ENCODE peak calls at places on chromosomes 16 and 17, in seven cellular contexts. C is B cell, H is cardiac muscle cell, X is MCF 10A, U is prostate gland, J is transverse colon, Q is uterus. G is an unnamed sample.

GRCh38 chr17:72394531-72394930 is 273.7 kb downstream of the SOX9 start:
- DNase-seq in Q (no peak), X (no peak), H (no peak), C (no peak), J (no peak), U (peak; percentile 39), G (no peak)

GRCh38 chr16:68995011-68995504 is 110.4 kb upstream of the HAS3 start:
- DNase-seq in H (peak; percentile 61), C (no peak), X (peak; percentile 89), Q (no peak), U (peak; percentile 34), J (no peak), G (no peak)

GRCh38 chr17:17808706-17809432 is 27.9 kb downstream of the SREBF1 start:
- DNase-seq in C (no peak), Q (no peak), H (no peak), X (peak; percentile 59), J (no peak), U (no peak), G (no peak)

GRCh38 chr16:64339052-64339770 is 782.7 kb downstream of the CDH11 start:
- DNase-seq in U (no peak), X (peak; percentile 6), C (no peak), J (no peak), H (no peak), Q (no peak), G (no peak)

GRCh38 chr17:62821213-62822079 is 13.3 kb upstream of the MARCHF10 start:
- DNase-seq in U (no peak), X (peak; percentile 70), C (no peak), J (no peak), Q (no peak), H (no peak), G (no peak)

GRCh38 chr17:50467114-50467854 is 1.4 kb downstream of the CHAD start:
- DNase-seq in H (no peak), X (no peak), C (no peak), U (no peak), J (no peak), Q (no peak), G (no peak)

GRCh38 chr17:2063306-2064146 is 8.6 kb downstream of the HIC1 start:
- DNase-seq in C (no peak), J (peak; percentile 39), Q (peak; percentile 75), U (no peak), X (no peak), H (no peak), G (no peak)

GRCh38 chr16:74296465-74297295 is at the start of gene PSMD7:
- DNase-seq in U (peak; percentile 85), H (peak; percentile 93), X (peak; percentile 92), J (peak; percentile 93), Q (peak; percentile 89), C (peak; percentile 92), G (peak; percentile 72)

GRCh38 chr16:56163938-56164337 is 27.4 kb upstream of the GNAO1 start:
- DNase-seq in J (no peak), U (no peak), Q (no peak), C (no peak), H (no peak), X (no peak), G (no peak)

GRCh38 chr17:1413281-1413791 is 13.3 kb upstream of the YWHAE start:
- DNase-seq in U (peak; percentile 7), Q (peak; percentile 31), H (no peak), J (peak; percentile 26), X (peak; percentile 93), C (no peak), G (no peak)

GRCh38 chr17:75779250-75779986 is 5.2 kb upstream of the UNK start:
- DNase-seq in U (peak; percentile 99), C (peak; percentile 97), J (peak; percentile 96), H (peak; percentile 98), X (peak; percentile 100), Q (peak; percentile 99), G (peak; percentile 73)
- TF ChIP-seq CTCF in U (no peak), C (no peak), J (no peak), H (no peak), X (no peak), Q (peak; percentile 40), G (no peak)

DNA sequence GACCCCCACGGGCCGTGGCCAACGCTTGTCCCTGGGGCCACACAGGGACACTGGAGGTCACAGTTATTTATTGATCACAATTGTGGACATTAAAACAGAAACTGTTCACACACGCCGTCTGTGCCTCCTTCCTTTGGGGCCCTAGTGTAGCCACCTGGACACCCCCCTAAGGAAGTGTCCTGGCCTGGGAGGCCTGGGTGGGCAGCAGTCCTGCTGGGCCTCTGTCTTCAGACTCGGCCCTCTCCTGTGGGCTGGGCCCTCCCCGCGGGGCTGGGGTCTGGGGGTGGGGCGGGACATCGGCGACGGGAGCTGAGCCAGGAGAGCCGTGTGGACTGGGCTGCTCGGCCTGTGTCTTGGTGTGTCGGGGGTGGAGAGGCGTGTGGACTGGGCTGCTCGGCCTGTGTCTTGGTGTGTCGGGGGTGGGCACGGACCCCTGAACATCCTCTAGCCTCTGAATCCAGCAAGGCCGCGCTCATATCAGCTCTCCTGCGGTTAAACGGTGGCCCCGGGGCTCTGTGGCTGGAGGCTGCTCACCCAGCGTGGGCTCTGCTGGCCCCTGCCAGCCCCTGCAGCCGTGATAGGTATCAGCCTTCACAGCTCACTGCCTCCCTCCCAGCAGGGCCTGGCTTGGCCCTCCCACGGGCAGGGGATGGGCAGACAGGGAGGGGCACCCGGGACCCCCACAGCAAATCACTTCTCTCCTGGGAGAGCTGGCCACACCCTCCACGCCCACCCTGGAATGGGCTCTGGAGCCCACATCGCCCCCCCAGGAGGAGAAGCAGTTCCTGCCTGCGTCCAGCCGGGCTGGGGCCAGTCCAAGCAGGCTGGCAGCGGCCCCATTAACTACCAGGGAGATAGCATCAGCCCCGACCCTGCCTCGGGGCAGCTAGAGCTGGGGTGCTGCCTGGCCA is 1.1 kb upstream of the NHLRC4 start:
- DNase-seq in H (peak; percentile 21), Q (no peak), X (no peak), U (no peak), C (no peak), J (no peak), G (no peak)
- TF ChIP-seq CTCF in H (no peak), Q (no peak), X (no peak), U (no peak), C (no peak), J (no peak), G (no peak)

DNA sequence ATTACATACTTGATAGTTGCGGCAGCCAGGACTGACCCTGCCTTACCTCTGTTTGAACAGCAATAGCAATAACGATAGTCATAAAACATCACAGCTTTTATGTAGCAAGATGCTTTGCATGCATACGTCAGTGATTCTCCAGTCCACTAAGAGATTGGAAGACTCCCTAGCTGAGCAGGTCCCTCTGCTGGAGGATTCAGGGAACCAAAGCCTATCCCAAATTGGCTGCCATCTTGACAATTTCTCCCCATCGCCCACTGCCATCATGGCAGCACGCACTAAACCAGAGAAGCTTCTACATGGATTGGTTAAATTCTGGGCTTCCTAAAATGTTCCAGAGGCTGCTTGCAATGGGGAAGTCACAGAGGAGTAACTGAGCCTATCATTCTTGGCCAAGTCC is 360.6 kb upstream of the XYLT1 start:
- DNase-seq in J (no peak), X (no peak), C (no peak), H (no peak), U (no peak), Q (no peak), G (no peak)
- TF ChIP-seq CTCF in J (no peak), X (no peak), C (no peak), H (no peak), U (no peak), Q (no peak), G (no peak)

DNA sequence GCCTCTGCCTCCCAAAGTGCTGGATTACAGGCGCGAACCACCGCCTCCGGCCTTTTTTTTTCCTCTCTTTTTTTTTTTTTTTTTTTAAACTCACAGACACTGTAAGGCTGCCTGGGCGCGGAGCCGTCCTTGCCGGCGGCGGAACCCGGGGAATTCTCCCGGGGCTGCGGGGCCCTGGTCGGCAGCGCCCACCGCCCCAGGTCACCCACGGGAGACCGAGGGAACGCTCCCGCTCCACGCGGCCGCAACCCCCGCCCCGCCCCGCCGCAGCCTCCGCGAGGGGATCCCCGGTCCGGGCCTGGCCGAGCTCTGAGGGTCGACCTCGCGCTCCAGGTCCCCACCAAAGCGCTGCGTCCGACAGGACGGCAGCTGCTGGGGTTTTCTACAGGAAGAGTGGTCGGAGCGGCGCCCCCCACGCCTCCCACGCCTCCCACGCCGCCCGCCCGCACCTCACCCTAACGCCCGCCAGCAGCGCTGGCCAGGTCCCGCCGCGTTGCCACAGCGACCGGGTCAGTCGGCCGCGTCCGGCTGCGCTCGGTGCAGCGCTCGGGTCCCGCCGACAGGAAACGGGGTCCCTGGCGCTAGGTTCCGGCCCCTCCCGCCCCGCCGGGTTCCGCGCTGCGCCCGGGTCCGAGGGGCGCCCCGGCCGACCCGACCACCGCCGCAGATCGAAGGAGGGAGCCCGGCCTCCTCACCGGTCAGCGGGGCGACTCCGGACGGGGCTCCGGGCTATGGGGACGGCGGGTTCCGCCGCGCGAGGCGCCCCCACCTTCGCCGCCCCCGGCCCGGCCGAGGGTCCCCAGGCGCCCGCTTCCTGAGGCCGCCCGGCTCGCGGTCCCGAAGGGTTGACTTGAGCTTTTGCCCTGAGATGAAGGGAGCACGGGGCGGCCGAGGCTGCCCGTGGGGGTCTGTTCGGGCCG is at the start of gene CCDC57:
- DNase-seq in U (peak; percentile 58), C (peak; percentile 90), X (peak; percentile 67), H (peak; percentile 87), Q (peak; percentile 66), J (peak; percentile 83), G (no peak)
- TF ChIP-seq CTCF in U (no peak), C (no peak), X (no peak), H (no peak), Q (peak; percentile 25), J (no peak), G (no peak)

DNA sequence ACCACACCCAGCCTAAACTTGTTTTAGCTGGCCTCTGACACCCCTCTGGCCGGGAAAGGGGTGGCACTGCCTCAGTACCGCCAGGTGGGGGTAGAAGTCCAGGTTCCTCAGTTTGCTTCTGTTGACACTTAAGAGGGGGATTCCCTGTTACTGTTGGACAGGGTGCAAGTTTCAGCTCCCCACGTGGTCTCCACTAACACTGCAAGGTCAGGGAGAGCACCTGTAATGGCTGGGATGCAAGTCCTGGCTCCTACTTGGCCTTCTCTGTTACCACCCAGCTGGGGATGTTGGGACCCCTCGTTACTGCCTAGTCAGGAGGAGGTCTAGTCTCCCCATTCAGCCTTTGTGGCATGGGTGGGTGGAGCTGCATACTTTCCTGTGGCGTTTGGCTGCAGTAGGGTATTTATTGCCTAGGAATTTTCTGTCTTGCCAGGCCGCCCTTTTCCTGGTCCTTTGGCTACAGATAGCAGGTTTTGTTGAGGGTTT is 10.6 kb upstream of the MFAP4 start:
- DNase-seq in U (no peak), X (no peak), H (no peak), Q (no peak), C (no peak), J (peak; percentile 57), G (no peak)
- TF ChIP-seq CTCF in U (no peak), X (no peak), H (no peak), Q (no peak), C (no peak), J (no peak), G (no peak)

GRCh38 chr16:88064889-88065746 is 113.9 kb downstream of the BANP start:
- DNase-seq in H (no peak), U (no peak), J (no peak), Q (no peak), C (no peak), X (no peak), G (no peak)

GRCh38 chr16:88064011-88064888 is 113.0 kb downstream of the BANP start:
- DNase-seq in H (no peak), X (no peak), J (no peak), U (no peak), Q (no peak), C (no peak), G (no peak)

GRCh38 chr16:88062341-88062861 is 111.2 kb downstream of the BANP start:
- DNase-seq in X (no peak), J (no peak), Q (peak; percentile 45), H (peak; percentile 46), U (no peak), C (no peak), G (no peak)

GRCh38 chr16:88061346-88062110 is 110.3 kb downstream of the BANP start:
- DNase-seq in C (no peak), U (no peak), X (no peak), J (no peak), Q (no peak), H (no peak), G (no peak)

GRCh38 chr16:88063201-88063773 is 112.1 kb downstream of the BANP start:
- DNase-seq in X (no peak), J (no peak), Q (peak; percentile 68), U (no peak), C (no peak), H (no peak), G (no peak)
- TF ChIP-seq CTCF in X (no peak), J (no peak), Q (no peak), U (no peak), C (no peak), H (peak; percentile 31), G (no peak)

G was measured in omental fat pad.